ENCODE peak calls at places on chromosomes 4 and X, in eight cellular contexts. One of them, this sample, is unnamed.

GRCh38 chrX:47502591-47503222 is 19.7 kb upstream of the ZNF41 start:
- DNase-seq in CMK: no peak
- DNase-seq in NCI-H460: no peak
- DNase-seq in CD8-positive, alpha-beta memory T cell: no peak
- DNase-seq in A549: no peak
- DNase-seq in CD4-positive, CD25-positive, alpha-beta regulatory T cell: no peak
- DNase-seq in OCI-LY7: no peak
- DNase-seq in RPMI8226: peak
- DNase-seq in this sample: no peak

GRCh38 chr4:3233391-3234071 is 15.4 kb upstream of the MSANTD1 start:
- DNase-seq in CMK: no peak
- DNase-seq in CD4-positive, CD25-positive, alpha-beta regulatory T cell: no peak
- DNase-seq in A549: no peak
- DNase-seq in NCI-H460: no peak
- DNase-seq in CD8-positive, alpha-beta memory T cell: no peak
- DNase-seq in OCI-LY7: no peak
- DNase-seq in RPMI8226: no peak
- DNase-seq in this sample: peak

GRCh38 chr4:28822163-28822562 is 1898.0 kb upstream of the PCDH7 start:
- DNase-seq in CMK: no peak
- DNase-seq in CD4-positive, CD25-positive, alpha-beta regulatory T cell: no peak
- DNase-seq in A549: no peak
- DNase-seq in NCI-H460: no peak
- DNase-seq in OCI-LY7: no peak
- DNase-seq in RPMI8226: no peak
- DNase-seq in CD8-positive, alpha-beta memory T cell: no peak
- DNase-seq in this sample: no peak

GRCh38 chr4:109359040-109359646 is 56.7 kb upstream of the COL25A1 start:
- DNase-seq in RPMI8226: no peak
- DNase-seq in A549: no peak
- DNase-seq in CMK: no peak
- DNase-seq in OCI-LY7: peak
- DNase-seq in NCI-H460: no peak
- DNase-seq in CD4-positive, CD25-positive, alpha-beta regulatory T cell: no peak
- DNase-seq in CD8-positive, alpha-beta memory T cell: peak
- DNase-seq in this sample: no peak

GRCh38 chr4:107800686-107801085 is 24.0 kb upstream of the SGMS2 start:
- DNase-seq in A549: no peak
- DNase-seq in CD4-positive, CD25-positive, alpha-beta regulatory T cell: no peak
- DNase-seq in NCI-H460: no peak
- DNase-seq in CD8-positive, alpha-beta memory T cell: no peak
- DNase-seq in CMK: no peak
- DNase-seq in RPMI8226: no peak
- DNase-seq in OCI-LY7: no peak
- DNase-seq in this sample: no peak

GRCh38 chrX:152824841-152825374 is 5.6 kb downstream of the CETN2 start:
- DNase-seq in CD4-positive, CD25-positive, alpha-beta regulatory T cell: no peak
- DNase-seq in OCI-LY7: no peak
- DNase-seq in NCI-H460: no peak
- DNase-seq in CMK: no peak
- DNase-seq in A549: no peak
- DNase-seq in CD8-positive, alpha-beta memory T cell: no peak
- DNase-seq in RPMI8226: no peak
- DNase-seq in this sample: no peak

GRCh38 chr4:48602763-48603162 is 112.7 kb downstream of the ZAR1 start:
- DNase-seq in CD8-positive, alpha-beta memory T cell: no peak
- DNase-seq in CMK: no peak
- DNase-seq in CD4-positive, CD25-positive, alpha-beta regulatory T cell: no peak
- DNase-seq in A549: no peak
- DNase-seq in OCI-LY7: no peak
- DNase-seq in NCI-H460: no peak
- DNase-seq in RPMI8226: no peak
- DNase-seq in this sample: no peak

GRCh38 chrX:118520206-118520857 is 24.7 kb downstream of the DOCK11 start:
- DNase-seq in CMK: no peak
- DNase-seq in OCI-LY7: no peak
- DNase-seq in CD8-positive, alpha-beta memory T cell: no peak
- DNase-seq in RPMI8226: no peak
- DNase-seq in CD4-positive, CD25-positive, alpha-beta regulatory T cell: no peak
- DNase-seq in NCI-H460: no peak
- DNase-seq in A549: no peak
- DNase-seq in this sample: peak

GRCh38 chr4:158535130-158535614 is 13.5 kb downstream of the RXFP1 start:
- DNase-seq in CD8-positive, alpha-beta memory T cell: no peak
- DNase-seq in CMK: no peak
- DNase-seq in A549: no peak
- DNase-seq in RPMI8226: peak
- DNase-seq in CD4-positive, CD25-positive, alpha-beta regulatory T cell: no peak
- DNase-seq in OCI-LY7: no peak
- DNase-seq in NCI-H460: no peak
- DNase-seq in this sample: peak